ENCODE peak calls at places on chromosomes 1 and 21, in six cellular contexts. C is NCI-H748 treated with DMSO at 0.1 percent for 48 hours; N is spleen; M is naive thymus-derived CD8-positive, alpha-beta T cell; Z is stimulated activated CD4-positive, alpha-beta T cell treated with anti-CD3 and anti-CD28 coated beads, Interleukin-1b, Interleukin-23, amount 100 ng/mL, for 24 hours; T is breast epithelium. P is an unnamed sample.

GRCh38 chr1:206923961-206924548 is 2.3 kb upstream of the FCMR start:
- DNase-seq in C (no peak), N (no peak), M (no peak), Z (no peak), T (no peak), P (no peak)

GRCh38 chr1:247291835-247292561 is 36.1 kb downstream of the VN1R5 start:
- DNase-seq in C (no peak), N (no peak), M (no peak), Z (no peak), T (no peak), P (no peak)

GRCh38 chr1:237961710-237962109 is 71.0 kb upstream of the ZP4 start:
- DNase-seq in C (no peak), N (no peak), M (no peak), Z (no peak), T (no peak), P (no peak)

GRCh38 chr1:213186168-213186567 is 135.1 kb downstream of the RPS6KC1 start:
- DNase-seq in C (no peak), N (no peak), M (no peak), Z (no peak), T (no peak), P (no peak)

GRCh38 chr1:182752077-182752826 is 37.3 kb upstream of the NPL start:
- DNase-seq in C (no peak), N (no peak), M (no peak), Z (no peak), T (no peak), P (no peak)

GRCh38 chr1:164576311-164577271 is 17.6 kb downstream of the PBX1 start:
- DNase-seq in C (no peak), N (no peak), M (no peak), Z (no peak), T (no peak), P (no peak)

GRCh38 chr1:6922096-6922931 is 137.1 kb downstream of the CAMTA1 start:
- DNase-seq in C (no peak), N (no peak), M (no peak), Z (no peak), T (no peak), P (no peak)

GRCh38 chr21:46634966-46635323 is 529 bp upstream of the PRMT2 start:
- DNase-seq in C (peak; percentile 45), N (no peak), M (peak; percentile 38), Z (no peak), T (no peak), P (no peak)

GRCh38 chr1:8024329-8024728 is 1.8 kb downstream of the ERRFI1 start:
- DNase-seq in C (no peak), N (no peak), M (no peak), Z (no peak), T (no peak), P (no peak)

GRCh38 chr1:2375246-2375922 is 16.0 kb downstream of the MORN1 start:
- DNase-seq in C (no peak), N (peak; percentile 67), M (no peak), Z (no peak), T (no peak), P (no peak)

GRCh38 chr21:41258617-41259016 is 58.0 kb upstream of the FAM3B start:
- DNase-seq in C (no peak), N (no peak), M (no peak), Z (no peak), T (no peak), P (no peak)

GRCh38 chr1:1440941-1441888 is 5.7 kb downstream of the VWA1 start:
- DNase-seq in C (no peak), N (peak; percentile 84), M (peak; percentile 35), Z (peak; percentile 53), T (peak; percentile 63), P (peak; percentile 42)